ENCODE peak calls at places on chromosomes 6 and 20, in five cellular contexts. One of them, this sample, is unnamed.

GRCh38 chr6:158008894-158009891 is 27.5 kb downstream of the SYNJ2 start:
- DNase-seq in tibial artery: peak
- DNase-seq in endothelial cell: no peak
- DNase-seq in natural killer cell: no peak
- DNase-seq in neural crest cell: no peak
- DNase-seq in this sample: no peak

GRCh38 chr20:25632940-25633790 is 9.4 kb upstream of the NANP start:
- DNase-seq in tibial artery: no peak
- DNase-seq in endothelial cell: no peak
- DNase-seq in natural killer cell: no peak
- DNase-seq in neural crest cell: no peak
- DNase-seq in this sample: no peak

GRCh38 chr6:130269969-130270635 is 47.4 kb upstream of the SAMD3 start:
- DNase-seq in tibial artery: no peak
- DNase-seq in endothelial cell: no peak
- DNase-seq in natural killer cell: no peak
- DNase-seq in neural crest cell: no peak
- DNase-seq in this sample: no peak

GRCh38 chr6:113920663-113921267 is 50.2 kb downstream of the HDAC2 start:
- DNase-seq in tibial artery: no peak
- DNase-seq in endothelial cell: no peak
- DNase-seq in natural killer cell: no peak
- DNase-seq in neural crest cell: no peak
- DNase-seq in this sample: no peak

GRCh38 chr6:155487362-155488130 is 31.9 kb upstream of the NOX3 start:
- DNase-seq in tibial artery: no peak
- DNase-seq in endothelial cell: no peak
- DNase-seq in natural killer cell: no peak
- DNase-seq in neural crest cell: no peak
- DNase-seq in this sample: no peak

GRCh38 chr6:12480379-12480778 is 190.2 kb downstream of the EDN1 start:
- DNase-seq in tibial artery: no peak
- DNase-seq in endothelial cell: no peak
- DNase-seq in natural killer cell: no peak
- DNase-seq in neural crest cell: no peak
- DNase-seq in this sample: no peak

GRCh38 chr6:132365319-132365907 is 35.9 kb downstream of the MOXD1 start:
- DNase-seq in tibial artery: no peak
- DNase-seq in endothelial cell: no peak
- DNase-seq in natural killer cell: no peak
- DNase-seq in neural crest cell: no peak
- DNase-seq in this sample: no peak

GRCh38 chr20:49568491-49569151 is 684 bp upstream of the PTGIS start:
- DNase-seq in tibial artery: peak
- DNase-seq in endothelial cell: no peak
- DNase-seq in natural killer cell: no peak
- DNase-seq in neural crest cell: no peak
- DNase-seq in this sample: no peak

GRCh38 chr6:143449731-143450452 is 603 bp downstream of the ADAT2 start:
- DNase-seq in tibial artery: peak
- DNase-seq in endothelial cell: peak
- DNase-seq in natural killer cell: peak
- DNase-seq in neural crest cell: no peak
- DNase-seq in this sample: peak

GRCh38 chr6:52457096-52457495 is 37.0 kb downstream of the EFHC1 start:
- DNase-seq in tibial artery: no peak
- DNase-seq in endothelial cell: no peak
- DNase-seq in natural killer cell: no peak
- DNase-seq in neural crest cell: no peak
- DNase-seq in this sample: no peak

GRCh38 chr20:6162239-6162638 is 39.4 kb upstream of the FERMT1 start:
- DNase-seq in tibial artery: peak
- DNase-seq in endothelial cell: no peak
- DNase-seq in natural killer cell: no peak
- DNase-seq in neural crest cell: no peak
- DNase-seq in this sample: no peak

GRCh38 chr20:37651932-37652331 is 41.9 kb upstream of the CTNNBL1 start:
- DNase-seq in tibial artery: no peak
- DNase-seq in endothelial cell: peak
- DNase-seq in natural killer cell: no peak
- DNase-seq in neural crest cell: no peak
- DNase-seq in this sample: no peak
- TF ChIP-seq CTCF in tibial artery: peak
- TF ChIP-seq CTCF in endothelial cell: peak
- TF ChIP-seq CTCF in natural killer cell: no peak
- TF ChIP-seq CTCF in neural crest cell: peak
- TF ChIP-seq CTCF in this sample: peak

GRCh38 chr6:63452117-63452516 is 120.2 kb upstream of the LOC128125822 start:
- DNase-seq in tibial artery: no peak
- DNase-seq in endothelial cell: no peak
- DNase-seq in natural killer cell: no peak
- DNase-seq in neural crest cell: no peak
- DNase-seq in this sample: no peak

GRCh38 chr6:63460971-63461370 is 111.3 kb upstream of the LOC128125822 start:
- DNase-seq in tibial artery: no peak
- DNase-seq in endothelial cell: no peak
- DNase-seq in natural killer cell: no peak
- DNase-seq in neural crest cell: no peak
- DNase-seq in this sample: no peak

GRCh38 chr6:63458480-63459115 is 113.7 kb upstream of the LOC128125822 start:
- DNase-seq in tibial artery: no peak
- DNase-seq in endothelial cell: no peak
- DNase-seq in natural killer cell: no peak
- DNase-seq in neural crest cell: no peak
- DNase-seq in this sample: no peak

GRCh38 chr6:63451238-63451637 is 121.0 kb upstream of the LOC128125822 start:
- DNase-seq in tibial artery: no peak
- DNase-seq in endothelial cell: no peak
- DNase-seq in natural killer cell: no peak
- DNase-seq in neural crest cell: no peak
- DNase-seq in this sample: no peak

DNA sequence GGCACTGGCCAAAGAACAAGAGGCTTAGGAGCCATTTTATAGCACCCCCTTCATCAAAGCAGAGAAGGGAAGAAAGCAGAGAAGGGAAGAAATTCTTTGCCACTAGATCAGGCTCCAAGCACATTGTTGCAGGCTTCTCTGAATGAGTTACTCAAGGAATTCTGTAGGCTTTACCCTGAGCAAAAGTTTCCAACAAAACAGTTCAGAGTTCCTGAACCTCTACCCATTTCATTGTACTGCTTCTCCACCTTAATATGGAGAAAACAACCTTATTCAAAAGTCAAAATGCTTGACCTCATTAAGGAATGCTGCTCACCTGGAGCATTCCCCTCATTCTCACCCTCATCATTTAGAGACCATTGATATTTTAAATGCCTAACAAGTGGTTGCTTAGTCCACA is 115.5 kb upstream of the LOC128125822 start:
- DNase-seq in tibial artery: no peak
- DNase-seq in endothelial cell: no peak
- DNase-seq in natural killer cell: no peak
- DNase-seq in neural crest cell: no peak
- DNase-seq in this sample: no peak
- TF ChIP-seq CTCF in tibial artery: no peak
- TF ChIP-seq CTCF in endothelial cell: no peak
- TF ChIP-seq CTCF in natural killer cell: no peak
- TF ChIP-seq CTCF in neural crest cell: no peak
- TF ChIP-seq CTCF in this sample: no peak

DNA sequence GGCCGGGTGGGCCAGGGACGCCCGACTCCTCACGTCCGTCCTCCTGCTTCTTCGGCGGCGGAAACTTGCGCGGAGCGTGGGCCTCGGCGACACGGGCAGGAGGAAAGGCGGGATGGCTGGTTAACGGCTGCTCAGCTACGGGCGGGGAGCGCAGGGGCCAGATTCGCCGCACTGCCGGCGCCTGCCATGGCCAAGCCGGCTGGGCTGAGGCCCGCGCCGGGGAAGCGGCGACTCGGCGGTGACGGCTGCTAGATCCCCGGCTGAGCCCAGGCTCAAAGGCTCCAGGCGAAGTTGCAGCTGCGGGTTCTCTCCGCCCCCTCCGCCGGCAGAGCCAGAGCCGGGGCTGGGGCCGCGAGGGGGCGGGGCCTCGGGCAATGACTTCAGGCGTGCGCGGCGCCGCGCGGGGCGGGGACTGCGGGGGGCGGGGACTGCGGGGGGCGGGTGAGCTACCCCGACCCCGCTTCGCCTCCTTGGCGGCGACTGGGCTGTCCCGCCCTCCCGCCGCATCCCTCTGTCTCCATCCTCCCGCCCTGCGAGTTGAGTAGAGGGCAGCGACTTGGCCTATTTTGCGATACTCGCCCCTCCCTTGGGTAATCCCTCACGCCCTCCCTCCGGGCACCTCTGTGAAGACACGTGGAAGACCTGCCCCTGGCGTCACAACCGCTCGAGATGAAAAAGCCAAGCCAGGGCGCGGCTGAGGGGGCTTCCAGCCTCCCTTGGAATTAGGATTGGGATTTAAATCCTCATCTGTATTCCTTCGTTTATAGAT is at the start of gene CEP85L:
- DNase-seq in tibial artery: peak
- DNase-seq in endothelial cell: peak
- DNase-seq in natural killer cell: peak
- DNase-seq in neural crest cell: peak
- DNase-seq in this sample: peak
- TF ChIP-seq CTCF in tibial artery: no peak
- TF ChIP-seq CTCF in endothelial cell: no peak
- TF ChIP-seq CTCF in natural killer cell: no peak
- TF ChIP-seq CTCF in neural crest cell: no peak
- TF ChIP-seq CTCF in this sample: no peak

GRCh38 chr6:7312616-7313504 is at the start of gene SSR1:
- DNase-seq in tibial artery: peak
- DNase-seq in endothelial cell: peak
- DNase-seq in natural killer cell: peak
- DNase-seq in neural crest cell: peak
- DNase-seq in this sample: peak
- TF ChIP-seq CTCF in tibial artery: no peak
- TF ChIP-seq CTCF in endothelial cell: no peak
- TF ChIP-seq CTCF in natural killer cell: no peak
- TF ChIP-seq CTCF in neural crest cell: no peak
- TF ChIP-seq CTCF in this sample: no peak

DNA sequence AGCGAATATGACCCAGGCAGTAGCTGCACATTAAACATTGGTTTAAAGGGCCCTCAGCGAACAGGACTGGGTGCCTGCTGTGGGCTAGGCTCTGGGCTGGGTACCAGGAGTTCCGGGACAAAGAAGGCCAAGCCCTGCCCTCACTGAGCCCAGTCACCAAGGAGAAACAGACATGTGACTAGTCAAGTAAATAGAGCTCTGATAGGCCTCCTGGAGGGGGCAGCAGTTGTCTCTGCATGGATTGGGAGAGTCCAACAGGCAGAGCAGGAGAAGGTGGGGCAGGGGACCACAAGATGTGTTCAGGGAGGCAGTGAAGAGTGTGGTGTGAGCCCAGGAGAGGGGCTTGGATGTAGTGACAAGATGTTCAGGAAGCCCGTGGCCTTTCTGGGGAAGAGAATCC is 3.1 kb downstream of the HM13 start:
- DNase-seq in tibial artery: peak
- DNase-seq in endothelial cell: peak
- DNase-seq in natural killer cell: no peak
- DNase-seq in neural crest cell: peak
- DNase-seq in this sample: peak
- TF ChIP-seq CTCF in tibial artery: no peak
- TF ChIP-seq CTCF in endothelial cell: no peak
- TF ChIP-seq CTCF in natural killer cell: no peak
- TF ChIP-seq CTCF in neural crest cell: peak
- TF ChIP-seq CTCF in this sample: peak

GRCh38 chr6:156878688-156879087 is 101.5 kb downstream of the ARID1B start:
- DNase-seq in tibial artery: no peak
- DNase-seq in endothelial cell: no peak
- DNase-seq in natural killer cell: no peak
- DNase-seq in neural crest cell: no peak
- DNase-seq in this sample: no peak

GRCh38 chr6:156873654-156874380 is 96.6 kb downstream of the ARID1B start:
- DNase-seq in tibial artery: no peak
- DNase-seq in endothelial cell: no peak
- DNase-seq in natural killer cell: no peak
- DNase-seq in neural crest cell: no peak
- DNase-seq in this sample: no peak

GRCh38 chr6:156877126-156877863 is 100.1 kb downstream of the ARID1B start:
- DNase-seq in tibial artery: peak
- DNase-seq in endothelial cell: no peak
- DNase-seq in natural killer cell: no peak
- DNase-seq in neural crest cell: no peak
- DNase-seq in this sample: no peak

GRCh38 chr6:156875062-156875461 is 97.9 kb downstream of the ARID1B start:
- DNase-seq in tibial artery: no peak
- DNase-seq in endothelial cell: no peak
- DNase-seq in natural killer cell: no peak
- DNase-seq in neural crest cell: no peak
- DNase-seq in this sample: no peak

GRCh38 chr6:156876302-156876701 is 99.1 kb downstream of the ARID1B start:
- DNase-seq in tibial artery: no peak
- DNase-seq in endothelial cell: peak
- DNase-seq in natural killer cell: no peak
- DNase-seq in neural crest cell: peak
- DNase-seq in this sample: no peak
- TF ChIP-seq CTCF in tibial artery: no peak
- TF ChIP-seq CTCF in endothelial cell: peak
- TF ChIP-seq CTCF in natural killer cell: no peak
- TF ChIP-seq CTCF in neural crest cell: peak
- TF ChIP-seq CTCF in this sample: peak

DNA sequence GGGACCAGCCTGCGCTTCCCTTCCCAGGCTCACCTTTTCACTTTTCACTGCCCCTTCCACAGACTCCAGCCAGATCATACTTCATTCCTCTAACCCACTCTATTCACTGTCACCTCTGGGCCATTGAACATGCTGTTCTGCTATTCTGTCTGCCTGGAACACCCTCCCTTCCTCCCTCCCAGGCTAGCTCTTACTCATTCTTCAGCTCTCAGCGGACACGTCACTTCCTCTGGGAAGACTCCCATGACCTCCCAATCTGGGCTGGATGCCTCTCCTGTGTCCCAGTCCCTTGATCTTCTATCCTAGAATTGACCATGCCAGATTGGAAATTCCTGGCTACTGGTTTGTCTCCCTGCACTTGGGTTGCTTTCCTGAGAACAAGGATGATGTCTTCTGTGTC is 5.0 kb downstream of the SLC12A5 start:
- DNase-seq in tibial artery: no peak
- DNase-seq in endothelial cell: no peak
- DNase-seq in natural killer cell: no peak
- DNase-seq in neural crest cell: no peak
- DNase-seq in this sample: no peak
- TF ChIP-seq CTCF in tibial artery: no peak
- TF ChIP-seq CTCF in endothelial cell: no peak
- TF ChIP-seq CTCF in natural killer cell: no peak
- TF ChIP-seq CTCF in neural crest cell: no peak
- TF ChIP-seq CTCF in this sample: no peak

GRCh38 chr6:1335367-1336037 is 23.6 kb downstream of the FOXQ1 start:
- DNase-seq in tibial artery: no peak
- DNase-seq in endothelial cell: peak
- DNase-seq in natural killer cell: no peak
- DNase-seq in neural crest cell: no peak
- DNase-seq in this sample: no peak
- TF ChIP-seq CTCF in tibial artery: no peak
- TF ChIP-seq CTCF in endothelial cell: no peak
- TF ChIP-seq CTCF in natural killer cell: no peak
- TF ChIP-seq CTCF in neural crest cell: no peak
- TF ChIP-seq CTCF in this sample: no peak

This sample was measured in progenitor cell of endocrine pancreas.